ENCODE peak calls at places on chromosomes 5 and 9, in four cellular contexts. Q is K562, J is HepG2, G is A549. C is an unnamed sample.

GRCh38 chr9:134034215-134035040 is 9.1 kb downstream of the BRD3OS start:
- DNase-seq in Q (no peak), J (no peak), G (no peak), C (no peak)

GRCh38 chr9:88462191-88462590 is 72.8 kb upstream of the NXNL2 start:
- DNase-seq in Q (no peak), J (no peak), G (no peak), C (no peak)

GRCh38 chr5:135600141-135600570 is 21.4 kb upstream of the CXCL14 start:
- DNase-seq in Q (no peak), J (no peak), G (no peak), C (no peak)

GRCh38 chr5:176392526-176392925 is 4.0 kb downstream of the HIGD2A start:
- DNase-seq in Q (no peak), J (no peak), G (no peak), C (no peak)

GRCh38 chr9:72477862-72478564 is 43.4 kb upstream of the TMC1 start:
- DNase-seq in Q (peak), J (peak), G (peak), C (no peak)

GRCh38 chr5:176425138-176425537 is 8.8 kb upstream of the CLTB start:
- DNase-seq in Q (no peak), J (no peak), G (no peak), C (no peak)

GRCh38 chr5:172591636-172592035 is 49.4 kb upstream of the NEURL1B start:
- DNase-seq in Q (no peak), J (no peak), G (no peak), C (no peak)

GRCh38 chr9:116288658-116289057 is 135.1 kb downstream of the PAPPA start:
- DNase-seq in Q (no peak), J (no peak), G (peak), C (no peak)

GRCh38 chr9:18238752-18239151 is 235.2 kb upstream of the ADAMTSL1 start:
- DNase-seq in Q (no peak), J (no peak), G (no peak), C (no peak)

GRCh38 chr5:65247594-65247993 is 234.1 kb downstream of the ADAMTS6 start:
- DNase-seq in Q (no peak), J (no peak), G (no peak), C (no peak)

GRCh38 chr9:91034976-91035824 is 233.6 kb downstream of the SYK start:
- DNase-seq in Q (no peak), J (no peak), G (no peak), C (peak)

GRCh38 chr9:91034521-91034920 is 232.9 kb downstream of the SYK start:
- DNase-seq in Q (no peak), J (no peak), G (no peak), C (no peak)

GRCh38 chr9:91033270-91033669 is 231.7 kb downstream of the SYK start:
- DNase-seq in Q (no peak), J (no peak), G (no peak), C (no peak)

GRCh38 chr9:91032056-91032455 is 230.4 kb downstream of the SYK start:
- DNase-seq in Q (no peak), J (no peak), G (no peak), C (no peak)

GRCh38 chr9:91033802-91034201 is 232.2 kb downstream of the SYK start:
- DNase-seq in Q (peak), J (peak), G (no peak), C (no peak)
- H3K4me2 ChIP-seq in Q (no peak), J (no peak), G (no peak), C (no peak)

GRCh38 chr5:35783551-35783950 is 73.1 kb upstream of the IL7R start:
- DNase-seq in Q (no peak), J (no peak), G (no peak), C (no peak)

GRCh38 chr5:35778259-35778769 is 78.4 kb upstream of the IL7R start:
- DNase-seq in Q (no peak), J (no peak), G (no peak), C (no peak)

GRCh38 chr5:35777358-35778087 is 79.2 kb upstream of the IL7R start:
- DNase-seq in Q (peak), J (peak), G (peak), C (no peak)

GRCh38 chr5:35781181-35781580 is 75.5 kb upstream of the IL7R start:
- DNase-seq in Q (no peak), J (no peak), G (no peak), C (no peak)

DNA sequence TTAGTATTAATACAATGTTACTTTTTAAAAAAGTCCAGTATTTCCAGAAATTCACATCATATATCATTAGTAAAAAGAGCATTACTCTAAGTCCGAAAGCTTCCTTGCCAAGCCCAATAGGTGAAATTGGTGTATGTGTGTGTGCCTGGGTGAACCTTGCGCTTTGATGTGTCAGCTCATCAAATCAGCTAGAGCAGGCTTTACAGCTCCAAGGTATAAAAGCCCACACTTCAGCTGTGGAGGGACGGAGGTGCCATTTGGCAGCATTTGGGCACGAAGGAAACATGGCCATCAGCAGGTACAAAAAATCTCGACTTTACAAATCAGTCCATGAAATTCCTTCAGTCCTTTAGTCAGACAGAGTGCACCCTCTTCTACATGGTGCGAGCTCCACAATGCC is 76.5 kb upstream of the IL7R start:
- DNase-seq in Q (no peak), J (no peak), G (no peak), C (no peak)
- TF ChIP-seq JUNB in Q (no peak), J (no peak), G (no peak), C (no peak)

DNA sequence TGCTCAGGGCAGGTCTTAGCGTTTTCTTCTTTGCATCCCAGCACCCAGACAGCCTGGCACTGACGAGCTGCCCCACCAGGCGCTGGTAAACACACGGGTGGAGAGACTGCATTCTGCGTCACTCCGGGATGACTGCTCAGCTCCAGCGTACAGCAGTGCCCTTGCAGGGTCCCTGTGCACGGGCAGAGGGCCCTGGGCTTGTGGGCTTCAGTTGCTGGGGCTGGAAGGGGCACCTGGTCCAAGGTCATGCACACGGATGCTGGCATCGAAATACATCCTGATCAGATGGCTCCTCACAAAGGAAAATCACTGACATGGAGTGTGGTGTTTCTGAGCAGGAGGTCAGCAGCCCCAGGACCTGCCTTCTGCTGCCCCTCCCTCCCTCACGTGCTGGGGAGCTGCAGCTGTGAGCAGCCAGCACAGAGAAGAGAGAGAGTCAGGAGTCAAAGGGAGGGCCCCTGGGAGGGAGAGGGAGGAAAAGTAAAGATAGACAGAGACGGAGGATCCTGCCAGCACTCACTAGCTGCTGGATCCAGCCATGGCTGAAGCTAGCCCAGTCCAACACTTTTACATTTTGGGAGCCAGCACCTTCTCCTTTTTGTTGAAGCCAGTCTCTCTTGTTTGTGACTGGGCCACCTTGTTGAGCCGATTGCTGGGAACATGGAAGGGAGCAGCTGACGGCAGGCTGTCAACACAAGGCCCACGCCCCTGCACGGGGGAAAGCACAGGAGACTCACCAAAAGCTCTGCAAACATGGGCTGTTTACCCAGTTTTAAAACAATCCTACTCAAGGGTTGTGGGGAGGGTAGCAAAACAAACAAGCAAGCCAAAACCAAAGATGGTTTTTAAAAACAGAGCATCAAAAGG is 166.5 kb upstream of the PHYKPL start:
- DNase-seq in Q (no peak), J (no peak), G (no peak), C (no peak)
- TF ChIP-seq CEBPB in Q (no peak), J (no peak), G (no peak), C (no peak)

DNA sequence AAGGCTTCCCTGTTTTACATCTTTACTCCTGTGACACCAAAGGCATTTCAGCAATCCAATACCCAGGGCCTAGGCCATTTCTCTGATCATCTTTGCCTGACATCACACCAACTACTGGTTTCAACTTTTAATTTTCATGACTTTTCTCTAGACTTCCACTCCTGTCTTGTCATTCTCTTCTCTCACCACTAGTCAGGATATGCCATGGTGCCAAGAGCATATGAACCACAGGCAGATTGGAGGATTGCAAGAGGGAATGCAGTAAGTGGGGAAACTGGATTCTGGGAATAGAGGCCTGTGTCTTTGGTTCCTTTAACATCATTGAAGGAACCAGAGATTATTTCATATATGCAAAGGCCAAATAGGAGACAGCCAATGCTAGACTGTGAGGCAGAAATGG is 69.3 kb downstream of the ANKRD31 start:
- DNase-seq in Q (peak), J (peak), G (peak), C (no peak)
- H3K4me2 ChIP-seq in Q (no peak), J (no peak), G (no peak), C (no peak)

DNA sequence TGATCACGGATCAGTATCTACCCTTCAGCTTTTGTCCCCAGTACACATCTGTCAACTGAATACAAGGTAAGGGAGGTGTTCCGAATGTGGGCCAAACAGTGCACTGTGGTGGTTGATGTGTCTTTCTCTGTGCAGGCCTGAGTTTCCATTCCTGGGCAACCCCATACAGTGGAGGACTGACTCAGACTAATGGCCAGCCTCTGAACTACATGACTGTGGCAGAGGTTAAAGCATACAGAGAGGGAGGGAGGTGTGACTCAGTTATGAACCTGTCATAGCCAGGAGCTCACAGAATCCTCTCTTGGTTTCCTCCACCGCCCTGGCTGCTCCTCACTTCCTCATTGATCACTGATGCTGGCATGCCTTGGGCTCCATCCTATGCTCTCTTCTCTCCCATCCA is 136.4 kb upstream of the TAS2R1 start:
- DNase-seq in Q (no peak), J (no peak), G (no peak), C (no peak)
- TF ChIP-seq JUNB in Q (no peak), J (no peak), G (no peak), C (no peak)

DNA sequence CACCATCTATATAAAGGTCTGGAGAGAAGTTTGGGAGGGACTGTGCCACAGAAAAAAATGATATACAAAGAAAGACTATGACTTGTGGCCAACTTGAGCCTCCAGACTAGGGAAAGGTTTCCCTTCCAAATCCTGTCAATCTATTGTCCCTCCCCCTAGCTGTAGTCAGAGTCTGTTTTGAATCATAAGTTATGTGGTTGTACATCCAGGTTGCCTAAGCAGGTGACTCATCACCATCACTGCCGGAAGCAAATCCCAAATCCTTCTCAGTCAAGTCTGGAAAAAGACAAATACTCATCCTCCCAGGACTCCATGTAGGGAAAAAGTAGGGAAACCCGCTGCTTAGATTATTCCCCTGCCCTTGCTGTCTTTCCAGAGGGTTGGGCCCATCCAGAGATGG is 235.7 kb downstream of the CDK5RAP2 start:
- DNase-seq in Q (no peak), J (peak), G (peak), C (no peak)
- TF ChIP-seq CEBPB in Q (no peak), J (peak), G (no peak), C (no peak)

GRCh38 chr9:110156902-110157301 is 51.1 kb downstream of the C9orf152 start:
- DNase-seq in Q (no peak), J (no peak), G (no peak), C (no peak)
- H3K4me2 ChIP-seq in Q (no peak), J (no peak), G (no peak), C (peak)

GRCh38 chr9:14692918-14693861 is at the start of gene ZDHHC21:
- DNase-seq in Q (peak), J (peak), G (peak), C (no peak)
- TF ChIP-seq JUNB in Q (no peak), J (no peak), G (no peak), C (no peak)

GRCh38 chr5:963673-964531 is 44.7 kb upstream of the NKD2 start:
- DNase-seq in Q (peak), J (no peak), G (no peak), C (no peak)
- TF ChIP-seq CEBPB in Q (no peak), J (no peak), G (no peak), C (no peak)

GRCh38 chr5:75566710-75567309 is 44.4 kb upstream of the ANKDD1B start:
- DNase-seq in Q (peak), J (peak), G (peak), C (peak)
- H3K4me2 ChIP-seq in Q (peak), J (no peak), G (peak), C (peak)

C was measured in GM12878.